ENCODE peak calls at places on chromosomes 12 and 14, in seven cellular contexts. One of them, this sample, is unnamed.

GRCh38 chr12:123951467-123951866 is 21.2 kb downstream of the CCDC92 start:
- DNase-seq in A549: no peak
- DNase-seq in thoracic aorta: no peak
- DNase-seq in amygdala: no peak
- DNase-seq in stimulated activated CD8-positive, alpha-beta memory T cell treated with anti-CD3 and anti-CD28 coated beads, Interleukin-4, amount 100 ng/mL, for 4 hours: no peak
- DNase-seq in EL: no peak
- DNase-seq in midbrain: no peak
- DNase-seq in this sample: no peak

GRCh38 chr12:69620921-69621320 is 10.2 kb upstream of the LRRC10 start:
- DNase-seq in A549: no peak
- DNase-seq in thoracic aorta: no peak
- DNase-seq in amygdala: no peak
- DNase-seq in stimulated activated CD8-positive, alpha-beta memory T cell treated with anti-CD3 and anti-CD28 coated beads, Interleukin-4, amount 100 ng/mL, for 4 hours: no peak
- DNase-seq in EL: no peak
- DNase-seq in midbrain: no peak
- DNase-seq in this sample: no peak

GRCh38 chr12:78095623-78096022 is 264.9 kb downstream of the NAV3 start:
- DNase-seq in A549: no peak
- DNase-seq in thoracic aorta: no peak
- DNase-seq in amygdala: no peak
- DNase-seq in stimulated activated CD8-positive, alpha-beta memory T cell treated with anti-CD3 and anti-CD28 coated beads, Interleukin-4, amount 100 ng/mL, for 4 hours: no peak
- DNase-seq in EL: no peak
- DNase-seq in midbrain: no peak
- DNase-seq in this sample: no peak

GRCh38 chr12:124481772-124482566 is 85.4 kb downstream of the NCOR2 start:
- DNase-seq in A549: no peak
- DNase-seq in thoracic aorta: no peak
- DNase-seq in amygdala: no peak
- DNase-seq in stimulated activated CD8-positive, alpha-beta memory T cell treated with anti-CD3 and anti-CD28 coated beads, Interleukin-4, amount 100 ng/mL, for 4 hours: no peak
- DNase-seq in EL: no peak
- DNase-seq in midbrain: no peak
- DNase-seq in this sample: no peak

GRCh38 chr14:60311417-60311816 is 62.4 kb downstream of the PPM1A start:
- DNase-seq in A549: no peak
- DNase-seq in thoracic aorta: no peak
- DNase-seq in amygdala: no peak
- DNase-seq in stimulated activated CD8-positive, alpha-beta memory T cell treated with anti-CD3 and anti-CD28 coated beads, Interleukin-4, amount 100 ng/mL, for 4 hours: no peak
- DNase-seq in EL: peak
- DNase-seq in midbrain: no peak
- DNase-seq in this sample: no peak

GRCh38 chr12:57517187-57517586 is 3.1 kb downstream of the DDIT3 start:
- DNase-seq in A549: peak
- DNase-seq in thoracic aorta: no peak
- DNase-seq in amygdala: no peak
- DNase-seq in stimulated activated CD8-positive, alpha-beta memory T cell treated with anti-CD3 and anti-CD28 coated beads, Interleukin-4, amount 100 ng/mL, for 4 hours: no peak
- DNase-seq in EL: peak
- DNase-seq in midbrain: no peak
- DNase-seq in this sample: no peak

GRCh38 chr12:62210422-62210821 is 49.8 kb upstream of the USP15 start:
- DNase-seq in A549: peak
- DNase-seq in thoracic aorta: no peak
- DNase-seq in amygdala: peak
- DNase-seq in stimulated activated CD8-positive, alpha-beta memory T cell treated with anti-CD3 and anti-CD28 coated beads, Interleukin-4, amount 100 ng/mL, for 4 hours: no peak
- DNase-seq in EL: peak
- DNase-seq in midbrain: peak
- DNase-seq in this sample: no peak

GRCh38 chr12:95205685-95206084 is 11.6 kb downstream of the FGD6 start:
- DNase-seq in A549: peak
- DNase-seq in thoracic aorta: no peak
- DNase-seq in amygdala: peak
- DNase-seq in stimulated activated CD8-positive, alpha-beta memory T cell treated with anti-CD3 and anti-CD28 coated beads, Interleukin-4, amount 100 ng/mL, for 4 hours: no peak
- DNase-seq in EL: peak
- DNase-seq in midbrain: peak
- DNase-seq in this sample: no peak

GRCh38 chr14:76985540-76986260 is 42.8 kb downstream of the IRF2BPL start:
- DNase-seq in A549: peak
- DNase-seq in thoracic aorta: no peak
- DNase-seq in amygdala: no peak
- DNase-seq in stimulated activated CD8-positive, alpha-beta memory T cell treated with anti-CD3 and anti-CD28 coated beads, Interleukin-4, amount 100 ng/mL, for 4 hours: no peak
- DNase-seq in EL: peak
- DNase-seq in midbrain: no peak
- DNase-seq in this sample: no peak

GRCh38 chr12:103334447-103334846 is 161.3 kb downstream of the C12orf42 start:
- DNase-seq in A549: no peak
- DNase-seq in thoracic aorta: no peak
- DNase-seq in amygdala: no peak
- DNase-seq in stimulated activated CD8-positive, alpha-beta memory T cell treated with anti-CD3 and anti-CD28 coated beads, Interleukin-4, amount 100 ng/mL, for 4 hours: no peak
- DNase-seq in EL: no peak
- DNase-seq in midbrain: no peak
- DNase-seq in this sample: no peak

GRCh38 chr14:23066368-23066767 is 9.0 kb upstream of the CDH24 start:
- DNase-seq in A549: no peak
- DNase-seq in thoracic aorta: no peak
- DNase-seq in amygdala: no peak
- DNase-seq in stimulated activated CD8-positive, alpha-beta memory T cell treated with anti-CD3 and anti-CD28 coated beads, Interleukin-4, amount 100 ng/mL, for 4 hours: no peak
- DNase-seq in EL: no peak
- DNase-seq in midbrain: no peak
- DNase-seq in this sample: no peak

GRCh38 chr14:92609955-92610354 is 96.4 kb downstream of the RIN3 start:
- DNase-seq in A549: no peak
- DNase-seq in thoracic aorta: no peak
- DNase-seq in amygdala: no peak
- DNase-seq in stimulated activated CD8-positive, alpha-beta memory T cell treated with anti-CD3 and anti-CD28 coated beads, Interleukin-4, amount 100 ng/mL, for 4 hours: no peak
- DNase-seq in EL: no peak
- DNase-seq in midbrain: no peak
- DNase-seq in this sample: no peak

GRCh38 chr12:111355181-111355925 is 13.5 kb downstream of the PHETA1 start:
- DNase-seq in A549: no peak
- DNase-seq in thoracic aorta: no peak
- DNase-seq in amygdala: no peak
- DNase-seq in stimulated activated CD8-positive, alpha-beta memory T cell treated with anti-CD3 and anti-CD28 coated beads, Interleukin-4, amount 100 ng/mL, for 4 hours: no peak
- DNase-seq in EL: no peak
- DNase-seq in midbrain: no peak
- DNase-seq in this sample: no peak

GRCh38 chr12:33514893-33515292 is 75.3 kb upstream of the SYT10 start:
- DNase-seq in A549: no peak
- DNase-seq in thoracic aorta: no peak
- DNase-seq in amygdala: no peak
- DNase-seq in stimulated activated CD8-positive, alpha-beta memory T cell treated with anti-CD3 and anti-CD28 coated beads, Interleukin-4, amount 100 ng/mL, for 4 hours: no peak
- DNase-seq in EL: no peak
- DNase-seq in midbrain: no peak
- DNase-seq in this sample: no peak

GRCh38 chr12:49439042-49439441 is 71.8 kb downstream of the SPATS2 start:
- DNase-seq in A549: no peak
- DNase-seq in thoracic aorta: no peak
- DNase-seq in amygdala: no peak
- DNase-seq in stimulated activated CD8-positive, alpha-beta memory T cell treated with anti-CD3 and anti-CD28 coated beads, Interleukin-4, amount 100 ng/mL, for 4 hours: no peak
- DNase-seq in EL: no peak
- DNase-seq in midbrain: no peak
- DNase-seq in this sample: no peak

GRCh38 chr12:114221976-114222630 is 183.8 kb downstream of the TBX5 start:
- DNase-seq in A549: no peak
- DNase-seq in thoracic aorta: no peak
- DNase-seq in amygdala: no peak
- DNase-seq in stimulated activated CD8-positive, alpha-beta memory T cell treated with anti-CD3 and anti-CD28 coated beads, Interleukin-4, amount 100 ng/mL, for 4 hours: no peak
- DNase-seq in EL: peak
- DNase-seq in midbrain: no peak
- DNase-seq in this sample: no peak

GRCh38 chr12:76546889-76547288 is 12.7 kb downstream of the OSBPL8 start:
- DNase-seq in A549: no peak
- DNase-seq in thoracic aorta: no peak
- DNase-seq in amygdala: no peak
- DNase-seq in stimulated activated CD8-positive, alpha-beta memory T cell treated with anti-CD3 and anti-CD28 coated beads, Interleukin-4, amount 100 ng/mL, for 4 hours: no peak
- DNase-seq in EL: no peak
- DNase-seq in midbrain: no peak
- DNase-seq in this sample: no peak

GRCh38 chr12:6837370-6838060 is 3.2 kb upstream of the GNB3 start:
- DNase-seq in A549: no peak
- DNase-seq in thoracic aorta: no peak
- DNase-seq in amygdala: no peak
- DNase-seq in stimulated activated CD8-positive, alpha-beta memory T cell treated with anti-CD3 and anti-CD28 coated beads, Interleukin-4, amount 100 ng/mL, for 4 hours: no peak
- DNase-seq in EL: no peak
- DNase-seq in midbrain: no peak
- DNase-seq in this sample: no peak